ENCODE peak calls at places on chromosomes 3 and 15, in six cellular contexts. One of them, this sample, is unnamed.

GRCh38 chr15:100201376-100202280 is 140.1 kb downstream of the ADAMTS17 start:
- DNase-seq in NCI-H460: no peak
- DNase-seq in suprapubic skin: peak
- DNase-seq in activated CD8-positive, alpha-beta memory T cell treated with anti-CD3 and anti-CD28 coated beads, Interleukin-2, amount 50 U/mL, for 4 hours: no peak
- DNase-seq in Calu3: no peak
- DNase-seq in epithelial cell of prostate: no peak
- DNase-seq in this sample: no peak

GRCh38 chr15:39880718-39881387 is 39.2 kb downstream of the GPR176 start:
- DNase-seq in NCI-H460: no peak
- DNase-seq in suprapubic skin: no peak
- DNase-seq in activated CD8-positive, alpha-beta memory T cell treated with anti-CD3 and anti-CD28 coated beads, Interleukin-2, amount 50 U/mL, for 4 hours: no peak
- DNase-seq in Calu3: no peak
- DNase-seq in epithelial cell of prostate: no peak
- DNase-seq in this sample: no peak

GRCh38 chr3:187889601-187890404 is 144.5 kb upstream of the BCL6 start:
- DNase-seq in NCI-H460: peak
- DNase-seq in suprapubic skin: no peak
- DNase-seq in activated CD8-positive, alpha-beta memory T cell treated with anti-CD3 and anti-CD28 coated beads, Interleukin-2, amount 50 U/mL, for 4 hours: no peak
- DNase-seq in Calu3: no peak
- DNase-seq in epithelial cell of prostate: no peak
- DNase-seq in this sample: peak

GRCh38 chr3:17949116-17949515 is 206.7 kb upstream of the TBC1D5 start:
- DNase-seq in NCI-H460: no peak
- DNase-seq in suprapubic skin: no peak
- DNase-seq in activated CD8-positive, alpha-beta memory T cell treated with anti-CD3 and anti-CD28 coated beads, Interleukin-2, amount 50 U/mL, for 4 hours: no peak
- DNase-seq in Calu3: no peak
- DNase-seq in epithelial cell of prostate: no peak
- DNase-seq in this sample: no peak

GRCh38 chr3:48564022-48564421 is 441 bp upstream of the UCN2 start:
- DNase-seq in NCI-H460: peak
- DNase-seq in suprapubic skin: no peak
- DNase-seq in activated CD8-positive, alpha-beta memory T cell treated with anti-CD3 and anti-CD28 coated beads, Interleukin-2, amount 50 U/mL, for 4 hours: peak
- DNase-seq in Calu3: peak
- DNase-seq in epithelial cell of prostate: no peak
- DNase-seq in this sample: no peak

GRCh38 chr3:15271785-15272381 is 60.5 kb downstream of the SH3BP5 start:
- DNase-seq in NCI-H460: no peak
- DNase-seq in suprapubic skin: no peak
- DNase-seq in activated CD8-positive, alpha-beta memory T cell treated with anti-CD3 and anti-CD28 coated beads, Interleukin-2, amount 50 U/mL, for 4 hours: peak
- DNase-seq in Calu3: no peak
- DNase-seq in epithelial cell of prostate: no peak
- DNase-seq in this sample: no peak

GRCh38 chr3:193902557-193903256 is 233.2 kb upstream of the HES1 start:
- DNase-seq in NCI-H460: no peak
- DNase-seq in suprapubic skin: no peak
- DNase-seq in activated CD8-positive, alpha-beta memory T cell treated with anti-CD3 and anti-CD28 coated beads, Interleukin-2, amount 50 U/mL, for 4 hours: no peak
- DNase-seq in Calu3: no peak
- DNase-seq in epithelial cell of prostate: no peak
- DNase-seq in this sample: no peak

GRCh38 chr3:47847256-47847655 is 44.3 kb downstream of the DHX30 start:
- DNase-seq in NCI-H460: no peak
- DNase-seq in suprapubic skin: no peak
- DNase-seq in activated CD8-positive, alpha-beta memory T cell treated with anti-CD3 and anti-CD28 coated beads, Interleukin-2, amount 50 U/mL, for 4 hours: no peak
- DNase-seq in Calu3: no peak
- DNase-seq in epithelial cell of prostate: no peak
- DNase-seq in this sample: no peak

GRCh38 chr3:66338927-66339326 is 118.1 kb downstream of the SLC25A26 start:
- DNase-seq in NCI-H460: no peak
- DNase-seq in suprapubic skin: no peak
- DNase-seq in activated CD8-positive, alpha-beta memory T cell treated with anti-CD3 and anti-CD28 coated beads, Interleukin-2, amount 50 U/mL, for 4 hours: no peak
- DNase-seq in Calu3: no peak
- DNase-seq in epithelial cell of prostate: no peak
- DNase-seq in this sample: peak

GRCh38 chr15:25169318-25169717 is 214.5 kb downstream of the SNRPN start:
- DNase-seq in NCI-H460: no peak
- DNase-seq in suprapubic skin: no peak
- DNase-seq in activated CD8-positive, alpha-beta memory T cell treated with anti-CD3 and anti-CD28 coated beads, Interleukin-2, amount 50 U/mL, for 4 hours: peak
- DNase-seq in Calu3: no peak
- DNase-seq in epithelial cell of prostate: no peak
- DNase-seq in this sample: no peak

This sample was measured in fibroblast of the conjunctiva.